ENCODE peak calls at places on chromosomes 1 and 21, in eight cellular contexts. One of them, this sample, is unnamed.

GRCh38 chr1:53413175-53414001 is 45.8 kb upstream of the DMRTB1 start:
- DNase-seq in T1000: peak; percentile 56
- DNase-seq in PC-9: peak; percentile 37
- DNase-seq in LoVo: peak; percentile 5
- DNase-seq in AG08396: peak; percentile 53
- DNase-seq in astrocyte of the hippocampus: peak; percentile 87
- DNase-seq in brain pericyte: peak; percentile 62
- DNase-seq in GM23248: peak; percentile 87
- DNase-seq in this sample: peak; percentile 47

GRCh38 chr1:178093150-178093957 is 550 bp upstream of the RASAL2 start:
- DNase-seq in GM23248: peak; percentile 99
- DNase-seq in LoVo: peak; percentile 95
- DNase-seq in astrocyte of the hippocampus: peak; percentile 99
- DNase-seq in T1000: peak; percentile 94
- DNase-seq in PC-9: peak; percentile 91
- DNase-seq in AG08396: peak; percentile 95
- DNase-seq in brain pericyte: peak; percentile 85
- DNase-seq in this sample: peak; percentile 97

GRCh38 chr21:41228958-41229357 is 61.0 kb downstream of the BACE2 start:
- DNase-seq in LoVo: no peak
- DNase-seq in brain pericyte: no peak
- DNase-seq in T1000: no peak
- DNase-seq in astrocyte of the hippocampus: no peak
- DNase-seq in GM23248: no peak
- DNase-seq in AG08396: no peak
- DNase-seq in PC-9: no peak
- DNase-seq in this sample: no peak

GRCh38 chr1:78892251-78892650 is 114.3 kb downstream of the ADGRL4 start:
- DNase-seq in GM23248: peak; percentile 73
- DNase-seq in astrocyte of the hippocampus: no peak
- DNase-seq in LoVo: no peak
- DNase-seq in PC-9: no peak
- DNase-seq in T1000: no peak
- DNase-seq in AG08396: no peak
- DNase-seq in brain pericyte: no peak
- DNase-seq in this sample: peak; percentile 19

GRCh38 chr1:6454856-6455751 is 10.9 kb downstream of the TNFRSF25 start:
- DNase-seq in GM23248: peak; percentile 41
- DNase-seq in T1000: no peak
- DNase-seq in astrocyte of the hippocampus: peak; percentile 57
- DNase-seq in LoVo: no peak
- DNase-seq in PC-9: no peak
- DNase-seq in AG08396: no peak
- DNase-seq in brain pericyte: no peak
- DNase-seq in this sample: peak; percentile 48

GRCh38 chr1:15153842-15154479 is 414 bp downstream of the TMEM51 start:
- DNase-seq in AG08396: peak; percentile 86
- DNase-seq in LoVo: peak; percentile 71
- DNase-seq in PC-9: peak; percentile 60
- DNase-seq in T1000: peak; percentile 64
- DNase-seq in brain pericyte: no peak
- DNase-seq in astrocyte of the hippocampus: peak; percentile 80
- DNase-seq in GM23248: peak; percentile 81
- DNase-seq in this sample: peak; percentile 85

GRCh38 chr1:212060632-212061472 is 25.3 kb downstream of the DTL start:
- DNase-seq in AG08396: no peak
- DNase-seq in LoVo: no peak
- DNase-seq in PC-9: no peak
- DNase-seq in brain pericyte: no peak
- DNase-seq in astrocyte of the hippocampus: no peak
- DNase-seq in GM23248: peak; percentile 27
- DNase-seq in T1000: no peak
- DNase-seq in this sample: no peak

GRCh38 chr1:38814984-38815464 is 44.5 kb downstream of the RRAGC start:
- DNase-seq in GM23248: no peak
- DNase-seq in astrocyte of the hippocampus: no peak
- DNase-seq in LoVo: no peak
- DNase-seq in brain pericyte: no peak
- DNase-seq in PC-9: no peak
- DNase-seq in AG08396: no peak
- DNase-seq in T1000: no peak
- DNase-seq in this sample: no peak

GRCh38 chr1:193031431-193031830 is 27.7 kb downstream of the UCHL5 start:
- DNase-seq in GM23248: peak; percentile 49
- DNase-seq in brain pericyte: no peak
- DNase-seq in astrocyte of the hippocampus: peak; percentile 16
- DNase-seq in T1000: no peak
- DNase-seq in PC-9: no peak
- DNase-seq in AG08396: no peak
- DNase-seq in LoVo: no peak
- DNase-seq in this sample: peak; percentile 9

GRCh38 chr21:37407719-37408455 is 41.3 kb downstream of the DYRK1A start:
- DNase-seq in brain pericyte: no peak
- DNase-seq in astrocyte of the hippocampus: peak; percentile 32
- DNase-seq in T1000: no peak
- DNase-seq in AG08396: peak; percentile 12
- DNase-seq in LoVo: no peak
- DNase-seq in PC-9: no peak
- DNase-seq in GM23248: peak; percentile 69
- DNase-seq in this sample: no peak

GRCh38 chr1:150061632-150062101 is 5.9 kb upstream of the VPS45 start:
- DNase-seq in GM23248: peak; percentile 92
- DNase-seq in PC-9: peak; percentile 58
- DNase-seq in LoVo: no peak
- DNase-seq in T1000: peak; percentile 13
- DNase-seq in brain pericyte: no peak
- DNase-seq in AG08396: peak; percentile 57
- DNase-seq in astrocyte of the hippocampus: peak; percentile 93
- DNase-seq in this sample: peak; percentile 70

GRCh38 chr1:194281372-194281771 is 1095.0 kb upstream of the B3GALT2 start:
- DNase-seq in brain pericyte: no peak
- DNase-seq in AG08396: no peak
- DNase-seq in PC-9: no peak
- DNase-seq in LoVo: no peak
- DNase-seq in astrocyte of the hippocampus: no peak
- DNase-seq in GM23248: no peak
- DNase-seq in T1000: no peak
- DNase-seq in this sample: no peak

GRCh38 chr1:222634180-222635013 is 16.5 kb downstream of the MIA3 start:
- DNase-seq in astrocyte of the hippocampus: peak; percentile 92
- DNase-seq in AG08396: peak; percentile 61
- DNase-seq in T1000: peak; percentile 73
- DNase-seq in GM23248: peak; percentile 79
- DNase-seq in brain pericyte: peak; percentile 56
- DNase-seq in LoVo: peak; percentile 80
- DNase-seq in PC-9: peak; percentile 63
- DNase-seq in this sample: peak; percentile 68

GRCh38 chr1:159923203-159924024 is 1.9 kb downstream of the TAGLN2 start:
- DNase-seq in T1000: peak; percentile 24
- DNase-seq in brain pericyte: peak; percentile 73
- DNase-seq in GM23248: peak; percentile 94
- DNase-seq in AG08396: peak; percentile 83
- DNase-seq in astrocyte of the hippocampus: peak; percentile 95
- DNase-seq in LoVo: no peak
- DNase-seq in PC-9: peak; percentile 86
- DNase-seq in this sample: peak; percentile 90

GRCh38 chr1:10898921-10899320 is 102.5 kb upstream of the CASZ1 start:
- DNase-seq in T1000: no peak
- DNase-seq in brain pericyte: no peak
- DNase-seq in astrocyte of the hippocampus: no peak
- DNase-seq in GM23248: no peak
- DNase-seq in LoVo: no peak
- DNase-seq in AG08396: no peak
- DNase-seq in PC-9: no peak
- DNase-seq in this sample: no peak

GRCh38 chr1:47840791-47841190 is 156.4 kb downstream of the TRABD2B start:
- DNase-seq in GM23248: no peak
- DNase-seq in PC-9: no peak
- DNase-seq in T1000: no peak
- DNase-seq in LoVo: no peak
- DNase-seq in brain pericyte: no peak
- DNase-seq in astrocyte of the hippocampus: no peak
- DNase-seq in AG08396: no peak
- DNase-seq in this sample: no peak

GRCh38 chr1:145963218-145964019 is 956 bp downstream of the ANKRD34A start:
- DNase-seq in PC-9: no peak
- DNase-seq in brain pericyte: no peak
- DNase-seq in astrocyte of the hippocampus: peak; percentile 54
- DNase-seq in GM23248: peak; percentile 61
- DNase-seq in LoVo: peak; percentile 57
- DNase-seq in AG08396: peak; percentile 67
- DNase-seq in T1000: no peak
- DNase-seq in this sample: no peak

GRCh38 chr1:91402023-91402422 is 2.6 kb downstream of the HFM1 start:
- DNase-seq in LoVo: peak; percentile 30
- DNase-seq in PC-9: no peak
- DNase-seq in brain pericyte: no peak
- DNase-seq in GM23248: peak; percentile 38
- DNase-seq in astrocyte of the hippocampus: peak; percentile 16
- DNase-seq in AG08396: peak; percentile 21
- DNase-seq in T1000: no peak
- DNase-seq in this sample: peak; percentile 17

GRCh38 chr1:112704908-112705627 is 1.9 kb downstream of the RHOC start:
- DNase-seq in T1000: peak; percentile 85
- DNase-seq in GM23248: peak; percentile 95
- DNase-seq in brain pericyte: peak; percentile 89
- DNase-seq in astrocyte of the hippocampus: peak; percentile 95
- DNase-seq in AG08396: peak; percentile 91
- DNase-seq in PC-9: peak; percentile 94
- DNase-seq in LoVo: peak; percentile 86
- DNase-seq in this sample: peak; percentile 91

This sample was measured in AG20443.